ENCODE peak calls at places on chromosomes 1 and 21, in seven cellular contexts. Z, J, M, H, G, V and U are unnamed samples.

GRCh38 chr21:42238185-42238934 is 19.4 kb downstream of the ABCG1 start:
- DNase-seq in H (no peak), G (no peak), Z (no peak), V (no peak), M (no peak), J (no peak), U (no peak)

GRCh38 chr1:3662080-3662671 is 9.9 kb downstream of the TP73 start:
- DNase-seq in M (no peak), H (no peak), Z (no peak), V (no peak), G (no peak), J (no peak), U (no peak)

GRCh38 chr1:167683641-167684502 is 37.9 kb upstream of the MPZL1 start:
- DNase-seq in M (no peak), G (no peak), J (no peak), V (no peak), H (peak), Z (no peak), U (no peak)

GRCh38 chr1:67616394-67616985 is 68.5 kb upstream of the GADD45A start:
- DNase-seq in Z (no peak), H (no peak), V (no peak), J (no peak), M (no peak), G (no peak), U (no peak)

GRCh38 chr1:198776602-198777029 is 137.8 kb downstream of the PTPRC start:
- DNase-seq in V (no peak), H (peak), M (peak), Z (no peak), G (peak), J (no peak), U (no peak)

GRCh38 chr1:152386940-152387339 is 27.1 kb downstream of the CRNN start:
- DNase-seq in H (peak), J (no peak), Z (no peak), M (no peak), G (no peak), V (no peak), U (no peak)

GRCh38 chr21:42401164-42401563 is 2.5 kb upstream of the UBASH3A start:
- DNase-seq in J (no peak), Z (no peak), M (no peak), G (no peak), H (peak), V (no peak), U (no peak)

GRCh38 chr1:156406229-156406628 is 37.2 kb downstream of the RHBG start:
- DNase-seq in Z (no peak), M (no peak), H (no peak), J (no peak), V (no peak), G (no peak), U (no peak)

GRCh38 chr21:35222021-35222420 is 172.9 kb upstream of the RUNX1 start:
- DNase-seq in V (no peak), J (no peak), G (no peak), M (no peak), H (no peak), Z (no peak), U (no peak)

GRCh38 chr1:102858695-102859094 is 249.6 kb downstream of the COL11A1 start:
- DNase-seq in G (no peak), H (no peak), Z (no peak), V (no peak), J (no peak), M (no peak), U (no peak)

GRCh38 chr1:215605011-215605621 is 38.0 kb downstream of the KCTD3 start:
- DNase-seq in J (no peak), M (no peak), G (no peak), V (no peak), Z (no peak), H (no peak), U (no peak)

GRCh38 chr1:6966326-6966725 is 181.1 kb downstream of the CAMTA1 start:
- DNase-seq in Z (no peak), G (no peak), H (no peak), M (no peak), V (no peak), J (no peak), U (no peak)

GRCh38 chr1:150487763-150488115 is 520 bp downstream of the TARS2 start:
- DNase-seq in M (no peak), Z (no peak), G (no peak), J (no peak), H (no peak), V (no peak), U (no peak)

GRCh38 chr1:31368611-31369107 is 4.2 kb downstream of the FABP3 start:
- DNase-seq in H (no peak), J (no peak), V (no peak), G (no peak), Z (no peak), M (no peak), U (no peak)

GRCh38 chr21:45612096-45613019 is 31.2 kb upstream of the PCBP3 start:
- DNase-seq in Z (no peak), J (no peak), H (peak), G (no peak), M (peak), V (no peak), U (no peak)

GRCh38 chr1:115718011-115718754 is 50.3 kb downstream of the CASQ2 start:
- DNase-seq in J (no peak), G (no peak), H (no peak), M (no peak), V (no peak), Z (no peak), U (no peak)

GRCh38 chr1:173669491-173669941 is at the start of gene ANKRD45:
- DNase-seq in V (peak), J (no peak), H (no peak), Z (peak), M (no peak), G (peak), U (peak)

GRCh38 chr1:61434276-61434675 is 290.7 kb downstream of the TM2D1 start:
- DNase-seq in G (no peak), H (peak), Z (no peak), M (no peak), J (no peak), V (no peak), U (no peak)

GRCh38 chr21:25997788-25998611 is 172.6 kb downstream of the APP start:
- DNase-seq in H (no peak), V (no peak), M (no peak), J (no peak), Z (no peak), G (no peak), U (no peak)

GRCh38 chr1:58839871-58840835 is 56.3 kb upstream of the JUN start:
- DNase-seq in Z (no peak), G (no peak), V (no peak), J (no peak), H (peak), M (no peak), U (no peak)

GRCh38 chr1:7224081-7224534 is 438.9 kb downstream of the CAMTA1 start:
- DNase-seq in V (no peak), M (no peak), Z (no peak), G (no peak), H (no peak), J (no peak), U (no peak)

GRCh38 chr21:38915546-38915945 is 109.8 kb downstream of the ETS2 start:
- DNase-seq in M (no peak), G (no peak), Z (peak), J (no peak), V (no peak), H (no peak), U (no peak)

GRCh38 chr1:156356875-156357534 is 12.0 kb upstream of the RHBG start:
- DNase-seq in M (no peak), J (peak), G (no peak), H (peak), V (peak), Z (no peak), U (peak)

GRCh38 chr1:17639703-17640340 is 100.3 kb downstream of the ARHGEF10L start:
- DNase-seq in M (no peak), H (no peak), G (no peak), J (no peak), V (no peak), Z (no peak), U (no peak)

GRCh38 chr1:8966606-8967005 is 20.9 kb downstream of the CA6 start:
- DNase-seq in M (no peak), V (no peak), Z (no peak), J (no peak), H (no peak), G (no peak), U (no peak)

GRCh38 chr1:177897601-177898376 is 72.1 kb downstream of the SEC16B start:
- DNase-seq in G (no peak), V (no peak), Z (no peak), M (no peak), H (no peak), J (no peak), U (no peak)

GRCh38 chr1:182191716-182192115 is 130.2 kb upstream of the ZNF648 start:
- DNase-seq in M (no peak), H (no peak), J (no peak), V (no peak), G (no peak), Z (no peak), U (no peak)

GRCh38 chr21:41325138-41325537 is 8.5 kb downstream of the FAM3B start:
- DNase-seq in G (no peak), M (no peak), V (no peak), J (no peak), Z (no peak), H (no peak), U (no peak)

GRCh38 chr1:229258031-229258850 is 12.7 kb upstream of the RAB4A start:
- DNase-seq in G (peak), Z (no peak), H (peak), M (no peak), J (peak), V (peak), U (peak)

GRCh38 chr21:44702111-44702972 is 5.4 kb downstream of the KRTAP10-12 start:
- DNase-seq in G (no peak), J (no peak), M (no peak), Z (no peak), H (no peak), V (no peak), U (no peak)

GRCh38 chr1:92995420-92996130 is 34.3 kb upstream of the DIPK1A start:
- DNase-seq in G (no peak), Z (no peak), M (no peak), J (no peak), H (no peak), V (no peak), U (no peak)

GRCh38 chr1:19066874-19067186 is 110.4 kb upstream of the IFFO2 start:
- DNase-seq in J (no peak), H (no peak), G (no peak), M (no peak), Z (no peak), V (no peak), U (peak)
- TF ChIP-seq CTCF in J (no peak), H (no peak), G (no peak), M (no peak), Z (no peak), V (no peak), U (no peak)

DNA sequence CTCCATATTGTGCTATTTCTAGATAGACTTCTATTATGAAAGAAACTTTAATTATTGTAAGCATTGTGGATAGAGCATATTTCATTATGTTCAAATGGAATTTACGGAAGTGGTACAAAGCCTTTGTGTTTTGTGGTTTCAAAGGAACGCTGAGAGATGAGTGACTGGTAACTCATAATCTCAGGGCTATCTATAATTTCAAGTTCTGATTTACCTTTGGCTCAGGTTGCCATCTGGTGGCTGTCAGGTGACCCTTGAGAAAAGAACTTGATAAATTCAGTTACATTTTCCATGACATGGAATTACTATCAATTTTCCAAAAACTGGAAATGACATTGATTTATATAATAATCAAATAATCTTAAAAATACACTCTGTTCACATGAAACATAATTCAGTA is 12.2 kb downstream of the NTNG1 start:
- DNase-seq in Z (no peak), H (peak), G (no peak), J (no peak), M (no peak), V (no peak), U (no peak)
- TF ChIP-seq CTCF in Z (peak), H (peak), G (no peak), J (no peak), M (no peak), V (peak), U (peak)

GRCh38 chr1:44806704-44807363 is at the start of gene DYNLT4:
- DNase-seq in M (no peak), V (no peak), G (no peak), Z (no peak), J (peak), H (no peak), U (no peak)

GRCh38 chr1:44807364-44808062 is 362 bp upstream of the DYNLT4 start:
- DNase-seq in Z (no peak), M (peak), J (peak), G (peak), V (peak), H (peak), U (peak)

GRCh38 chr1:44806025-44806703 is 987 bp downstream of the DYNLT4 start:
- DNase-seq in G (no peak), H (no peak), J (peak), M (no peak), V (no peak), Z (no peak), U (no peak)

GRCh38 chr1:44803312-44804095 is 3.3 kb downstream of the PLK3 start:
- DNase-seq in Z (no peak), V (no peak), J (no peak), H (no peak), G (no peak), M (no peak), U (no peak)

DNA sequence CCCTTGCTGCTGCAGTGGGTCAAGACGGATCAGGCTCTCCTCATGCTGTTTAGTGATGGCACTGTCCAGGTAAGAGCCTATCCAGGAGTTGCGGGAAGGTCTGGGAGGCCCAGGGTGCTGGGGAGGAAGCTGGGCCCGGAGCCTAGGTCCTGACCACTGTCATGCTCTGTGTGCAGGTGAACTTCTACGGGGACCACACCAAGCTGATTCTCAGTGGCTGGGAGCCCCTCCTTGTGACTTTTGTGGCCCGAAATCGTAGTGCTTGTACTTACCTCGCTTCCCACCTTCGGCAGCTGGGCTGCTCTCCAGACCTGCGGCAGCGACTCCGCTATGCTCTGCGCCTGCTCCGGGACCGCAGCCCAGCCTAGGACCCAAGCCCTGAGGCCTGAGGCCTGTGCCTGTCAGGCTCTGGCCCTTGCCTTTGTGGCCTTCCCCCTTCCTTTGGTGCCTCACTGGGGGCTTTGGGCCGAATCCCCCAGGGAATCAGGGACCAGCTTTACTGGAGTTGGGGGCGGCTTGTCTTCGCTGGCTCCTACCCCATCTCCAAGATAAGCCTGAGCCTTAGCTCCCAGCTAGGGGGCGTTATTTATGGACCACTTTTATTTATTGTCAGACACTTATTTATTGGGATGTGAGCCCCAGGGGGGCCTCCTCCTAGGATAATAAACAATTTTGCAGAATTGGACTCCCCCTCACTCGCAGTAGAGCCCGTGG is 1.7 kb downstream of the DYNLT4 start:
- DNase-seq in V (no peak), G (no peak), H (no peak), Z (no peak), J (peak), M (no peak), U (no peak)
- TF ChIP-seq CTCF in V (no peak), G (no peak), H (no peak), Z (no peak), J (no peak), M (no peak), U (no peak)

GRCh38 chr1:47859092-47859743 is 138.0 kb downstream of the TRABD2B start:
- DNase-seq in M (no peak), G (no peak), J (no peak), H (no peak), Z (no peak), V (no peak), U (no peak)
- TF ChIP-seq CTCF in M (no peak), G (no peak), J (no peak), H (no peak), Z (no peak), V (no peak), U (no peak)

DNA sequence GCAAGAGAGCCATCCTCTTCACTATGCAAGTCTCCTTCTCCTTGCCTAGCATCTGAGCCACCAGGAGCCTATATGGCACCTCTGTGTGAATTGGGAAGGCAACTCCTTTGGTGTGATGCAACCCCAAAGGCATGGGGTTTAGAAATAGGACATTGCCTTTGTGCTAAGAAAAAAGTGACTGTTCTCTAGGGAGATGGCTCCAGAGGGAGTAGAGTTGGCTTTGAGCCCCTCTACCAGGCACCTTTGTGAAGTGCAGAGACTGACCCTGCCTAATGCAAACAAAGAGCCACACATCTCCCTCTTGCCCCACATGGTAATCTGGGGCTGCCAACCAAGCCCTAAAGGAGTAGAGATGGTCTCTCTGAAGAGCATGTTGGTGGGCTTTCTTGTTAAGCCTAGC is 74.3 kb downstream of the RWDD3 start:
- DNase-seq in G (no peak), J (no peak), H (no peak), M (no peak), V (no peak), Z (no peak), U (no peak)
- TF ChIP-seq CTCF in G (no peak), J (no peak), H (no peak), M (no peak), V (no peak), Z (no peak), U (no peak)

GRCh38 chr1:63063367-63063766 is 259.0 kb upstream of the FOXD3 start:
- DNase-seq in V (no peak), G (no peak), Z (no peak), H (peak), J (no peak), M (no peak), U (peak)

GRCh38 chr1:63069214-63069613 is 253.2 kb upstream of the FOXD3 start:
- DNase-seq in H (no peak), Z (no peak), V (no peak), M (no peak), J (no peak), G (no peak), U (no peak)

GRCh38 chr1:63068626-63069025 is 253.7 kb upstream of the FOXD3 start:
- DNase-seq in J (no peak), V (no peak), H (peak), G (no peak), M (no peak), Z (no peak), U (no peak)

GRCh38 chr1:63064135-63064534 is 258.2 kb upstream of the FOXD3 start:
- DNase-seq in J (no peak), M (no peak), H (no peak), Z (no peak), G (no peak), V (no peak), U (no peak)
- TF ChIP-seq CTCF in J (no peak), M (no peak), H (no peak), Z (no peak), G (no peak), V (no peak), U (no peak)